ENCODE peak calls at places on chromosome 3, in six cellular contexts. J is HepG2, Z is H1, W is K562, D is HCT116, Y is SK-N-SH. A is an unnamed sample.

GRCh38 chr3:176814252-176814651 is 383.0 kb downstream of the TBL1XR1 start:
- DNase-seq in D (peak), W (peak), J (peak), Z (peak), Y (peak), A (no peak)

GRCh38 chr3:2856062-2856792 is 253.9 kb downstream of the IL5RA start:
- DNase-seq in Z (no peak), W (no peak), D (no peak), Y (no peak), J (no peak), A (no peak)

GRCh38 chr3:23992051-23992628 is 47.1 kb downstream of the NR1D2 start:
- DNase-seq in W (no peak), J (no peak), D (no peak), Y (peak), Z (no peak), A (no peak)

GRCh38 chr3:42823351-42823750 is 14.1 kb downstream of the ACKR2 start:
- DNase-seq in W (no peak), Y (no peak), D (no peak), J (no peak), Z (no peak), A (no peak)

GRCh38 chr3:79973917-79974595 is 206.3 kb upstream of the ROBO1 start:
- DNase-seq in Z (no peak), J (no peak), W (no peak), Y (no peak), D (no peak), A (no peak)

GRCh38 chr3:54294214-54294613 is 171.9 kb downstream of the CACNA2D3 start:
- DNase-seq in Z (no peak), J (no peak), W (no peak), D (no peak), Y (no peak), A (no peak)

GRCh38 chr3:110868106-110868505 is 203.5 kb upstream of the NECTIN3 start:
- DNase-seq in W (no peak), Y (no peak), Z (no peak), D (no peak), J (no peak), A (no peak)

GRCh38 chr3:187183210-187183862 is 13.9 kb upstream of the RTP1 start:
- DNase-seq in W (no peak), Y (no peak), D (no peak), Z (no peak), J (no peak), A (no peak)

GRCh38 chr3:128254066-128254590 is 100.8 kb downstream of the EEFSEC start:
- DNase-seq in D (no peak), W (no peak), Y (no peak), Z (no peak), J (no peak), A (no peak)

GRCh38 chr3:194168994-194169393 is 33.0 kb downstream of the HES1 start:
- DNase-seq in Y (no peak), Z (no peak), D (no peak), W (no peak), J (no peak), A (no peak)

GRCh38 chr3:152524198-152525140 is 255.7 kb downstream of the MBNL1 start:
- DNase-seq in Z (no peak), W (no peak), D (peak), J (peak), Y (peak), A (peak)

GRCh38 chr3:166527325-166527724 is 690.1 kb upstream of the BCHE start:
- DNase-seq in D (no peak), Y (no peak), Z (no peak), J (no peak), W (no peak), A (no peak)

GRCh38 chr3:126969586-126969985 is 13.3 kb upstream of the PLXNA1 start:
- DNase-seq in D (no peak), J (no peak), Y (no peak), Z (no peak), W (no peak), A (no peak)

GRCh38 chr3:42025388-42026138 is 63.7 kb upstream of the ULK4 start:
- DNase-seq in Y (peak), J (no peak), Z (peak), W (peak), D (peak), A (peak)

GRCh38 chr3:46400000-46400734 is 6.7 kb downstream of the CCR5AS start:
- DNase-seq in Z (no peak), J (no peak), D (no peak), W (peak), Y (no peak), A (no peak)

GRCh38 chr3:38543602-38544001 is 47.5 kb downstream of the EXOG start:
- DNase-seq in D (no peak), Z (no peak), Y (no peak), J (no peak), W (no peak), A (no peak)
- TF ChIP-seq JUND in D (no peak), Z (no peak), Y (no peak), J (no peak), W (no peak), A (no peak)

DNA sequence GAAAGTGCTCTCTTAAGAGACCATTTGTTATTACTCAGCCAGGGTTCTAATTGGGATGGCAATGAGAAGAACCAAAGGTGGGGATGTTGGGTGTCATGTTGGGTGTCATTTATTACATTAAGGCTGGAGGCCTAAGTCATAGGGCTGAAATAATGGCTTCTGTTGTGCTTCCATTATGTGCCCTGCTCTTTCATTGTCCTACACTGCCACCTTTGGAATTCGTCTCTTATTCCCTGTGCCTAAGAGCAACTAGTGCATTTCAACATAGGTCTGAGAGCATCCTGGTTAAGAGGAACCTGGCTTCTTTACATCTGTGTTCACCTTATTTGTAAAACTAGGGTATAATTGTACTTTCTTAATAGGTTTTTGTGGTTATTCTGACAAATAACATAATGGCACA is 32.2 kb downstream of the RIOX2 start:
- DNase-seq in W (no peak), Z (no peak), J (peak), Y (no peak), D (peak), A (peak)
- TF ChIP-seq JUND in W (no peak), Z (no peak), J (no peak), Y (no peak), D (no peak), A (no peak)

DNA sequence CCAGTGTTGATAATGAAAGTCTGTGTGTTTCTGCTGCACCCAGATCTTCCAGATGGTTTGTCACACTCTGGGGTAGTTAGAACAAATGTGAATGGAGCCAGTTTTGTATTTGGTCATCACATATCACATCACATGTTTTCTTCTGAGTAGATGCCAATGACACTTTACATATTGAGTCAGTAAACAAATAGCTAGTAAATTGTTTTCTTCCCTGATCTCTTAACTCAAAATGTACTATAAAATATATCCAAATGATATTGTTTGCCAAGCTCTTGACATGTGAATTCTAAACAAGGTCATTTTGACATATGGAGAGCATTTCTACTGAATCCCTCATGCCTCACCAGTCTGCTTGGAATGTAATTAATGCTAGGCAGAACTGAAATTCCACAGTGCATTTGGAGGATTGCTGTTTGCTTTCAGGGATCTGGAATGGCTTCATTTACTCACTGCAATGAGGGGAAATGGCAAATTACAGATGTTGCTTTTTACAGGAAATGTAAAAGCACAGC is 45.0 kb downstream of the PDHB start:
- DNase-seq in D (no peak), Z (no peak), W (no peak), J (peak), Y (peak), A (peak)
- TF ChIP-seq JUND in D (no peak), Z (no peak), W (no peak), J (no peak), Y (peak), A (peak)

GRCh38 chr3:33758874-33759273 is 39.6 kb upstream of the PDCD6IP start:
- DNase-seq in W (no peak), D (no peak), Y (no peak), J (no peak), Z (no peak), A (no peak)
- TF ChIP-seq JUND in W (no peak), D (no peak), Y (no peak), J (no peak), Z (no peak), A (no peak)

DNA sequence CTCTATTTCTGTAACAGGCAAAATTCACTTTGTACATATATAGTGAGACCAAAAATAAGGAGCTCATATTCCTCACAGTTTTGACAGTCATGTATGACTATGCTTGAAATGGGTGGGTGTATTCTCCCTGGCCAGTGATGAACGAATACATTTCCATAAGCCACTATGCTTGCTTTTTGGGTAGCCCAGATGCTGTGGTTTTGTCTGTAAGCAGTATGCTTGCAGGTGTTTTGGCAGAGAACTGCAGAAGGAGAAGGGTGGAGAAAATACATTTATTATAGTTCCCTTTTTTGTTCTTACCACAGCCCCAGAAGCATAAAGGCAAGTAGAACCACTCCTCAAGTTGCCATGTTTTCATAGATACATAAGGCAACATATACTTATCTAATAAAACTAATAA is 131.2 kb downstream of the RBMS3 start:
- DNase-seq in W (no peak), Z (no peak), J (no peak), D (no peak), Y (no peak), A (no peak)
- TF ChIP-seq JUND in W (no peak), Z (no peak), J (no peak), D (no peak), Y (no peak), A (no peak)

GRCh38 chr3:171374260-171374659 is 85.9 kb downstream of the TNIK start:
- DNase-seq in J (no peak), Y (no peak), W (no peak), Z (no peak), D (no peak), A (no peak)
- TF ChIP-seq JUND in J (no peak), Y (no peak), W (no peak), Z (no peak), D (no peak), A (no peak)

DNA sequence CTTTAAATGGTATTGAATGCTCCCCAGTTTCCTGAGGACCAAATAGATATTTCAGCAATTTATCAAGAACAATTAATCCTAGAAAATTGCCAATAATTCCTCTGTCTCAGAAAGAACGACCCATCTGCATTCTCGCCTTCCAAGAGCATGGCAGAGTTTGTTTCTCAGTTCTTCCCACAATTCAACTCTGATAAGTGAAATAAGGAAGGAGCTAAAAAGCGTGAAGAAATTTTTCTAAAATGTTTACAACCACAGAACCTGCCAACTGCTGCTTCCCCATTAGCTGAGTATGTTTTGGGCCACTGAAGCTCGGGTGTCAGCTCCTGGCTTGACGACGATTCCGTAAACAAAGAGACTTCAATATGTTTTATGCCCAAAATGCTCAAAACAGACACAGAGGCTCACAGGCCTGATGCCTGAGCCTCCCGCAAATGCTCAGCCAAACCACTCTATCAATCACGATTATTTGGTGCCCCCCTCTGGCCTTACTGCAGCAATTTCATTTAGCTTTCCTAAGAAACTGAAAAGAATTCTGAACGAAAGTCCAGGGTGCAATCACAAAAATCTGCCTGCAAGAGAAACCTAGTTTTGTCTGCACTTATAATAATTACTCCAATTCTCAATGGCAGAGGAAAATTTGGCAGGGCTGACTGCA is 259.2 kb upstream of the CCDC54 start:
- DNase-seq in J (peak), W (peak), D (peak), Y (peak), Z (peak), A (peak)
- TF ChIP-seq JUND in J (no peak), W (no peak), D (no peak), Y (no peak), Z (no peak), A (no peak)

DNA sequence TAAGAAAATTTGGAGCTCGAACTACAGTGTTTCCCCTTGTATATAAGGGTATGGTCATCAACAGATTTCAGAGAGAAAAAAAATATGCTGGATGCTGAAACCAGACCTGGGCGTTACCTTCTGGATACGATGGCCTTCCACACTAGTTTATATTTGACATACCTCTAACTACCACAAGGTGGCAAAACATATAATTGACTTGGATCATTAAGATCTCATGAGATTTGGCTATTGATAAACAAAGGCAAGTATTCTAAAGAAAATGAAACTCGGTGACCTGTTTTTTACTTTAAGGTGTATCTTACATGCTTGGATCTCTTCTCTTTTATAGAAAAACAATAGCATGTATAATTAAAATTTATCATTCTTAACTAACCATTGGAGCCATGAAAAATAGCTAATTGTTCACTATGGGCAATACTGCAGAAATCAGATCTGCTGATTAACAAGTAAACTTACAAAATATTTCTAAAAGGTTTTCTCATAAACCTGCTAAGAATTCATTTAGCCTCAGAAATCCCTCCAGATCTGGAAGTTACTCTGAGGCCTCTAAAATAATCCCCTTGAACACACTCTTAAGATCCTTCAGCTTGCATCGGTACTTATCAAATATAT is 300.6 kb upstream of the KCNH8 start:
- DNase-seq in Z (no peak), D (peak), J (peak), W (peak), Y (peak), A (no peak)
- TF ChIP-seq JUND in Z (no peak), D (no peak), J (no peak), W (no peak), Y (no peak), A (no peak)